ENCODE peak calls at places on chromosome 10, in four cellular contexts. A is mammary epithelial cell, P is hepatocyte, E is GM23338. L is an unnamed sample.

GRCh38 chr10:7282457-7282856 is 128.4 kb downstream of the SFMBT2 start:
- DNase-seq in E (no peak), P (no peak), A (no peak), L (no peak)

GRCh38 chr10:77164616-77165311 is 472.8 kb downstream of the KCNMA1 start:
- DNase-seq in A (peak; percentile 61), E (no peak), P (no peak), L (peak; percentile 60)

GRCh38 chr10:43679509-43679908 is 30.8 kb upstream of the ZNF32 start:
- DNase-seq in P (no peak), E (no peak), A (peak; percentile 16), L (peak; percentile 25)

GRCh38 chr10:101879456-101880189 is 36.0 kb upstream of the KCNIP2 start:
- DNase-seq in P (no peak), A (no peak), E (no peak), L (peak; percentile 96)

GRCh38 chr10:10927608-10928007 is 90.1 kb upstream of the CELF2 start:
- DNase-seq in P (no peak), E (no peak), A (no peak), L (no peak)

GRCh38 chr10:62860946-62861345 is 44.8 kb upstream of the EGR2 start:
- DNase-seq in E (peak; percentile 3), A (no peak), P (no peak), L (no peak)

GRCh38 chr10:110777661-110778060 is 94.1 kb upstream of the PDCD4 start:
- DNase-seq in E (no peak), P (no peak), A (no peak), L (no peak)

GRCh38 chr10:69479241-69479730 is 28.0 kb downstream of the TSPAN15 start:
- DNase-seq in A (no peak), P (no peak), E (no peak), L (no peak)

GRCh38 chr10:100153239-100153840 is 32.5 kb downstream of the ERLIN1 start:
- DNase-seq in P (no peak), A (peak; percentile 78), E (no peak), L (no peak)

GRCh38 chr10:32955790-32956189 is 2.2 kb downstream of the ITGB1 start:
- DNase-seq in A (no peak), P (no peak), E (no peak), L (no peak)

GRCh38 chr10:131726460-131726861 is 174.3 kb upstream of the PPP2R2D start:
- DNase-seq in E (peak; percentile 65), P (peak; percentile 67), A (no peak), L (no peak)

GRCh38 chr10:44066211-44066837 is 318.6 kb downstream of the CXCL12 start:
- DNase-seq in P (no peak), A (no peak), E (no peak), L (no peak)

GRCh38 chr10:491667-492424 is 197.6 kb downstream of the DIP2C start:
- DNase-seq in E (no peak), A (no peak), P (no peak), L (no peak)

GRCh38 chr10:79142064-79142491 is 73.3 kb downstream of the ZMIZ1 start:
- DNase-seq in E (no peak), P (no peak), A (no peak), L (peak; percentile 94)

GRCh38 chr10:62911210-62911963 is 95.2 kb upstream of the EGR2 start:
- DNase-seq in P (no peak), E (peak; percentile 77), A (peak; percentile 62), L (no peak)

GRCh38 chr10:79904671-79905321 is 44.1 kb downstream of the SFTPD start:
- DNase-seq in P (peak; percentile 72), A (peak; percentile 64), E (peak; percentile 85), L (peak; percentile 63)

GRCh38 chr10:69668722-69669121 is 38.7 kb downstream of the FAM241B start:
- DNase-seq in E (no peak), P (no peak), A (no peak), L (no peak)

GRCh38 chr10:76937056-76937665 is 700.4 kb downstream of the KCNMA1 start:
- DNase-seq in A (no peak), E (no peak), P (no peak), L (no peak)

GRCh38 chr10:44161196-44161595 is 223.7 kb downstream of the CXCL12 start:
- DNase-seq in P (no peak), E (no peak), A (no peak), L (no peak)

GRCh38 chr10:112810651-112811215 is 139.3 kb upstream of the TCF7L2 start:
- DNase-seq in A (peak; percentile 11), P (peak; percentile 31), E (no peak), L (peak; percentile 37)

GRCh38 chr10:33066558-33067236 is 108.7 kb upstream of the ITGB1 start:
- DNase-seq in E (peak; percentile 48), A (no peak), P (peak; percentile 20), L (peak; percentile 82)

GRCh38 chr10:29297678-29298077 is 8.8 kb downstream of the LYZL1 start:
- DNase-seq in A (no peak), E (peak; percentile 13), P (no peak), L (peak; percentile 27)

GRCh38 chr10:58275908-58276307 is 6.9 kb downstream of the CISD1 start:
- DNase-seq in E (no peak), A (no peak), P (peak; percentile 8), L (peak; percentile 78)

GRCh38 chr10:30036341-30036740 is 23.0 kb downstream of the JCAD start:
- DNase-seq in E (no peak), P (no peak), A (no peak), L (peak; percentile 57)

GRCh38 chr10:106500585-106501525 is 663.7 kb downstream of the SORCS1 start:
- DNase-seq in E (no peak), P (no peak), A (peak; percentile 62), L (peak; percentile 2)

GRCh38 chr10:81575007-81575406 is 300.0 kb upstream of the NRG3 start:
- DNase-seq in E (no peak), P (no peak), A (no peak), L (no peak)

GRCh38 chr10:110456046-110456445 is 41.7 kb upstream of the DUSP5 start:
- DNase-seq in P (no peak), E (no peak), A (peak; percentile 12), L (no peak)

DNA sequence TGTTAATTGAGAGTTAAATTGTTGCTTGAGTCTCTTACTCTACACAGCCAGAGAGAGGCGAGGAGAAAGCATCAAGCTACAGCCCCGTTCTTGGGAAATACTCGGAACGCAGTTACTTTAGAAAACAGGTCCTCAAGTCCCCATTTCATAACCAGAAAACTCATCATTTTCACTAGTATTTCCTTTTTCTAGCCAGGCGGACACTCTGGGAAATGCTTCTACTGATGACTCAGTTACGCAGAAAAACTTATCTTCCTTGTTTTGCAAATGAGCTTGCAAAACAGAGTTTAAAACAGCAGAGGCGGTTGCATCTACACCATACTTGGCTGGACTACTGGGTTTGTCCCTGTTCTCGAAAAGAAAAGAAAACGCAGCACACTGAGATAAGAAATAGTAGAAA is 111.4 kb upstream of the FGFR2 start:
- DNase-seq in P (peak; percentile 34), E (no peak), A (no peak), L (peak; percentile 69)
- H3K4me3 ChIP-seq in P (no peak overlapping the region), E (no peak overlapping the region), A (no peak overlapping the region), L (peak overlapping the region; percentile 41)

DNA sequence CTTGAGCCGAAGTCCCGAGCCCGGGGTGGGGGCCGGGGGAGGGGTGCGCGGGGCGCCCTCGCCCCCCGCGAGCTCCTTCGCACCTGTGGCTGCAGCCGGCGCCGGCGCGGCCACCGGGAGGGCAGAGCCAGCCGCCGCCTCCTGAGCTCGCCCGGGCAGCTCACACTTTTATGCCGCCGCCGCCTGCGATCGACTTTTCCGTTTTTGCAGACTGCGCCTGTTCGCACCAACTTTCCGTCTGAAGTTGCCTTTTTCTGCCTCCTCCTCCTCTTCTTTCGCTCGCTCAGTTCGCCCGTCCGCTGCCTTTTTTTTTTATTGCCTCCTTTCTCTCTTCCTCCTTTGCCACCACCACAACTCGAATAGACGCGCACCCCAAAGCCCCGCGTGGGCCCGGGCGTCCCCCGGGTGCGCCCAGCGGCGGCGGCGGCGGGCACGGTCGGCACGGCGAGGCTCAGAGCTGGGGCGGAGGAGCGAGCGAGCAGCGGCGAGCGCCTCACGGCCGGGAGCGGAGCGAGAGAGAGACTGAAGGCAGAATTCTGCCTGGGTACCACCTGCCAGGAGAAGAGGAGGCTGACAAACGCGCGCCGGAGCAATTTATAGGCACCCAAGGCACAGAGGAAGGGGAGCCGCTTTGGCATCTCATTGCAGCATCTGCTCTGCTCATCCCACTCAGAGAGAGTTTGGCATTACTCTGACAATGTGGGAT is at the start of gene C1QL3:
- DNase-seq in A (peak; percentile 27), P (peak; percentile 53), E (peak; percentile 79), L (peak; percentile 10)
- TF ChIP-seq EZH2 in A (no peak), P (peak; percentile 86), E (peak; percentile 70), L (peak; percentile 82)

GRCh38 chr10:89151857-89152256 is 55.3 kb downstream of the CH25H start:
- DNase-seq in P (no peak), A (no peak), E (no peak), L (peak; percentile 93)

GRCh38 chr10:89153086-89153485 is 54.0 kb downstream of the CH25H start:
- DNase-seq in A (peak; percentile 69), E (no peak), P (no peak), L (peak; percentile 32)

GRCh38 chr10:89147256-89147655 is 59.9 kb downstream of the CH25H start:
- DNase-seq in A (peak; percentile 92), E (no peak), P (no peak), L (peak; percentile 92)

GRCh38 chr10:89144836-89145235 is 62.3 kb downstream of the CH25H start:
- DNase-seq in A (no peak), P (no peak), E (no peak), L (no peak)

DNA sequence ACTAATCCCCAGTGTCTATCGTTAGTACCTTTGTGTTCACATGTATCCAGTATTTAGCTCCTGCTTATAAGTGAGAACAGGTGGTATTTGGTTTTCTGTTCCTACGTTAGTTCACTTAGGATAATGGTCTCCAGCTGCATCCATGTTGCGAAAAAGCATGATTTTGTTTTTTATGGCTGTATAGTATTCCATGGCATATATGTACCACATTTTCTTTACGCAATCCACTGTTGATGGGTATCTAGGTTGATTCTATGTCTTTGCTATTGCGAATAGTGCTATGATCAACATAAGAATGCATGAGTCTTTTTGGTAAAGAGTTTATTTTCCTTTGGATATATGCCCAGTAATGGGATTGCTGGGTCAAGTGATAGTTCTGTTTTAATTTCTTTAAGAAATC is 59.1 kb downstream of the CH25H start:
- DNase-seq in P (no peak), E (no peak), A (no peak), L (no peak)
- H3K4me1 ChIP-seq in P (no peaks in the 10 kb centered on the region), E (no peaks in the 10 kb centered on the region), A (peaks cover 10% of the 10 kb centered on the region), L (peaks cover 5% of the 10 kb centered on the region)

GRCh38 chr10:42351745-42352144 is 286.6 kb downstream of the ZNF33B start:
- DNase-seq in A (no peak), E (no peak), P (no peak), L (no peak)
- H3K4me3 ChIP-seq in A (no peak overlapping the region), E (no peak overlapping the region), P (no peak overlapping the region), L (no peak overlapping the region)